ENCODE peak calls at places on chromosome 12, in nine cellular contexts. M, S, B, R, O, C, A, Y and J are unnamed samples.

GRCh38 chr12:59111873-59112272 is 191.6 kb upstream of the LRIG3 start:
- DNase-seq in B (peak), R (no peak), S (no peak), C (no peak), Y (no peak), O (no peak), M (no peak), A (no peak), J (no peak)

GRCh38 chr12:104458645-104459555 is 2.2 kb downstream of the CHST11 start:
- DNase-seq in M (peak), S (peak), B (peak), A (peak), O (no peak), R (peak), C (peak), Y (no peak), J (no peak)

GRCh38 chr12:27554421-27555186 is 30.6 kb downstream of the PPFIBP1 start:
- DNase-seq in R (no peak), C (no peak), O (no peak), Y (no peak), M (no peak), B (peak), S (no peak), A (no peak), J (no peak)

GRCh38 chr12:8603858-8604257 is 8.8 kb downstream of the AICDA start:
- DNase-seq in O (no peak), A (no peak), C (no peak), S (no peak), R (no peak), Y (no peak), M (no peak), B (no peak), J (no peak)

GRCh38 chr12:1918081-1918874 is at the start of gene CACNA2D4:
- DNase-seq in M (no peak), B (peak), A (peak), Y (no peak), R (peak), S (no peak), O (no peak), C (no peak), J (no peak)

GRCh38 chr12:90963946-90964345 is 9.0 kb upstream of the CCER1 start:
- DNase-seq in M (peak), Y (no peak), A (no peak), B (no peak), R (no peak), O (no peak), S (no peak), C (no peak), J (no peak)

GRCh38 chr12:126930234-126930633 is 1336.7 kb upstream of the TMEM132C start:
- DNase-seq in R (no peak), S (no peak), B (no peak), Y (no peak), M (no peak), C (no peak), O (no peak), A (no peak), J (no peak)

GRCh38 chr12:65100140-65100539 is 21.0 kb downstream of the WIF1 start:
- DNase-seq in R (no peak), O (no peak), S (no peak), B (no peak), A (peak), C (no peak), Y (no peak), M (no peak), J (no peak)

GRCh38 chr12:63124778-63125177 is 26.2 kb downstream of the AVPR1A start:
- DNase-seq in C (no peak), O (no peak), S (no peak), A (no peak), M (no peak), Y (no peak), B (no peak), R (no peak), J (no peak)

GRCh38 chr12:46391630-46392029 is 19.1 kb upstream of the SLC38A2 start:
- DNase-seq in M (no peak), B (no peak), A (no peak), Y (no peak), O (no peak), S (no peak), C (no peak), R (no peak), J (no peak)

GRCh38 chr12:64566882-64567517 is 43.3 kb upstream of the RASSF3 start:
- DNase-seq in Y (no peak), A (peak), O (no peak), M (no peak), R (no peak), B (no peak), C (no peak), S (no peak), J (no peak)

GRCh38 chr12:131428086-131428685 is 282.7 kb upstream of the SFSWAP start:
- DNase-seq in O (no peak), B (no peak), C (peak), R (no peak), M (no peak), S (no peak), Y (no peak), A (no peak), J (peak)

GRCh38 chr12:94997061-94997460 is 6.4 kb downstream of the NDUFA12 start:
- DNase-seq in R (no peak), A (no peak), Y (no peak), C (no peak), S (no peak), O (no peak), B (no peak), M (no peak), J (no peak)

GRCh38 chr12:68221497-68221896 is 4.1 kb downstream of the IL26 start:
- DNase-seq in M (no peak), R (no peak), B (no peak), S (no peak), Y (no peak), C (no peak), O (no peak), A (no peak), J (no peak)

GRCh38 chr12:74889563-74890236 is 319.9 kb downstream of the KCNC2 start:
- DNase-seq in R (no peak), M (no peak), Y (no peak), B (peak), A (no peak), S (no peak), O (no peak), C (no peak), J (no peak)

GRCh38 chr12:13588574-13588973 is 392.0 kb downstream of the EMP1 start:
- DNase-seq in B (no peak), O (no peak), C (no peak), M (no peak), S (no peak), Y (no peak), R (no peak), A (no peak), J (no peak)

GRCh38 chr12:62679569-62679968 is 212.9 kb downstream of the MON2 start:
- DNase-seq in Y (no peak), B (no peak), A (no peak), C (no peak), R (no peak), S (no peak), O (no peak), M (no peak), J (no peak)

GRCh38 chr12:45415393-45415817 is 199.5 kb downstream of the ANO6 start:
- DNase-seq in Y (no peak), A (no peak), R (peak), B (peak), O (peak), C (no peak), S (no peak), M (no peak), J (peak)

GRCh38 chr12:60494249-60494648 is 898.4 kb downstream of the SLC16A7 start:
- DNase-seq in A (peak), R (no peak), O (no peak), M (peak), Y (no peak), B (peak), S (peak), C (no peak), J (no peak)

GRCh38 chr12:108582981-108583770 is 14.7 kb downstream of the TMEM119 start:
- DNase-seq in O (no peak), R (no peak), M (no peak), S (no peak), B (no peak), C (peak), A (no peak), Y (no peak), J (no peak)

GRCh38 chr12:49843871-49844437 is 1.0 kb upstream of the BCDIN3D start:
- DNase-seq in C (no peak), S (no peak), Y (no peak), B (no peak), M (no peak), O (no peak), A (no peak), R (no peak), J (no peak)

GRCh38 chr12:75872762-75873161 is 158.8 kb downstream of the PHLDA1 start:
- DNase-seq in C (no peak), A (no peak), B (peak), Y (no peak), O (no peak), M (no peak), S (no peak), R (no peak), J (no peak)

GRCh38 chr12:94834036-94834625 is 169.4 kb downstream of the NDUFA12 start:
- DNase-seq in O (no peak), M (no peak), B (no peak), A (no peak), R (no peak), Y (no peak), C (no peak), S (no peak), J (no peak)

GRCh38 chr12:49865109-49865781 is 22.3 kb upstream of the BCDIN3D start:
- DNase-seq in S (no peak), C (no peak), R (no peak), O (no peak), A (no peak), M (no peak), Y (no peak), B (no peak), J (no peak)

GRCh38 chr12:69933115-69933552 is 108.1 kb downstream of the MYRFL start:
- DNase-seq in S (no peak), Y (no peak), R (no peak), M (peak), C (no peak), A (peak), B (no peak), O (no peak), J (no peak)

GRCh38 chr12:57592551-57593165 is 1.7 kb downstream of the PIP4K2C start:
- DNase-seq in S (no peak), B (no peak), Y (no peak), C (no peak), R (no peak), O (no peak), A (no peak), M (no peak), J (no peak)

GRCh38 chr12:42422785-42423184 is 96.8 kb downstream of the PPHLN1 start:
- DNase-seq in R (no peak), C (no peak), O (no peak), S (no peak), M (no peak), Y (no peak), B (no peak), A (no peak), J (no peak)

GRCh38 chr12:75715323-75715644 is 203.9 kb upstream of the KRR1 start:
- DNase-seq in Y (no peak), A (no peak), O (no peak), C (no peak), S (no peak), R (no peak), B (no peak), M (no peak), J (no peak)

GRCh38 chr12:30811966-30812365 is 57.2 kb upstream of the CAPRIN2 start:
- DNase-seq in B (no peak), A (no peak), S (no peak), C (no peak), Y (no peak), O (no peak), R (no peak), M (no peak), J (no peak)

GRCh38 chr12:117053050-117053400 is 46.2 kb downstream of the TESC start:
- DNase-seq in A (no peak), M (no peak), B (no peak), Y (no peak), S (no peak), R (no peak), C (no peak), O (no peak), J (no peak)

GRCh38 chr12:6827982-6828670 is at the start of gene P3H3:
- DNase-seq in R (no peak), A (peak), C (no peak), O (no peak), M (peak), Y (no peak), B (peak), S (no peak), J (no peak)

GRCh38 chr12:98532687-98533304 is 17.4 kb downstream of the TMPO start:
- DNase-seq in O (no peak), Y (no peak), M (peak), S (peak), C (no peak), A (peak), B (peak), R (no peak), J (no peak)

GRCh38 chr12:72075401-72075800 is 136.8 kb downstream of the TPH2 start:
- DNase-seq in O (no peak), M (no peak), S (no peak), B (no peak), C (no peak), Y (no peak), R (no peak), A (no peak), J (no peak)

GRCh38 chr12:132921685-132922084 is 34.3 kb upstream of the CHFR start:
- DNase-seq in Y (no peak), O (no peak), A (no peak), R (no peak), S (no peak), C (no peak), M (no peak), B (no peak), J (no peak)
- H3K4me3 ChIP-seq in Y (no peak), O (peak), A (no peak), R (no peak), S (no peak), C (no peak), M (no peak), B (no peak), J (no peak)

GRCh38 chr12:111271674-111272418 is 97.0 kb downstream of the PHETA1 start:
- DNase-seq in Y (no peak), C (no peak), S (no peak), A (no peak), M (no peak), O (no peak), B (no peak), R (no peak), J (no peak)

GRCh38 chr12:111277570-111277969 is 91.3 kb downstream of the PHETA1 start:
- DNase-seq in Y (no peak), S (no peak), B (no peak), R (no peak), M (no peak), A (no peak), C (no peak), O (no peak), J (no peak)

GRCh38 chr12:111276189-111276588 is 92.7 kb downstream of the PHETA1 start:
- DNase-seq in O (no peak), C (no peak), A (no peak), M (no peak), B (no peak), R (no peak), Y (no peak), S (no peak), J (no peak)

GRCh38 chr12:111275308-111275707 is 93.6 kb downstream of the PHETA1 start:
- DNase-seq in A (no peak), O (no peak), R (no peak), Y (no peak), M (no peak), B (no peak), S (no peak), C (no peak), J (no peak)

GRCh38 chr12:111274820-111275219 is 94.1 kb downstream of the PHETA1 start:
- DNase-seq in S (no peak), A (peak), R (no peak), Y (no peak), B (no peak), O (no peak), C (no peak), M (no peak), J (no peak)
- TF ChIP-seq CTCF in S (peak), A (peak), R (no peak), Y (no peak), B (peak), O (no peak), C (peak), M (peak), J (peak)

GRCh38 chr12:110039085-110039807 is 9.1 kb downstream of the C12orf76 start:
- DNase-seq in R (peak), O (no peak), B (peak), A (no peak), M (no peak), Y (peak), C (no peak), S (no peak), J (no peak)
- H3K4me3 ChIP-seq in R (no peak), O (no peak), B (no peak), A (no peak), M (no peak), Y (no peak), C (no peak), S (no peak), J (no peak)

GRCh38 chr12:123085046-123085445 is 65.8 kb downstream of the PITPNM2 start:
- DNase-seq in Y (no peak), B (no peak), M (no peak), C (no peak), S (no peak), R (no peak), A (no peak), O (no peak), J (no peak)

GRCh38 chr12:123083661-123084571 is 67.0 kb downstream of the PITPNM2 start:
- DNase-seq in C (no peak), B (no peak), S (no peak), Y (no peak), A (no peak), M (peak), O (no peak), R (no peak), J (no peak)

GRCh38 chr12:123089631-123090353 is 61.1 kb downstream of the PITPNM2 start:
- DNase-seq in Y (no peak), R (no peak), C (no peak), O (no peak), S (no peak), A (no peak), B (peak), M (no peak), J (peak)

GRCh38 chr12:123089125-123089524 is 61.8 kb downstream of the PITPNM2 start:
- DNase-seq in S (no peak), A (no peak), M (no peak), O (no peak), C (no peak), R (no peak), B (no peak), Y (no peak), J (no peak)

GRCh38 chr12:123085730-123086487 is 65.0 kb downstream of the PITPNM2 start:
- DNase-seq in S (no peak), A (no peak), M (no peak), B (no peak), C (no peak), Y (no peak), R (peak), O (peak), J (peak)
- TF ChIP-seq CTCF in S (no peak), A (no peak), M (no peak), B (no peak), C (no peak), Y (no peak), R (peak), O (peak), J (no peak)

GRCh38 chr12:89354630-89354931 is 2.3 kb upstream of the DUSP6 start:
- DNase-seq in Y (no peak), R (no peak), O (no peak), A (no peak), C (no peak), B (no peak), M (peak), S (peak), J (no peak)

GRCh38 chr12:89353823-89354629 is 1.7 kb upstream of the DUSP6 start:
- DNase-seq in R (peak), M (peak), C (peak), A (peak), Y (peak), B (peak), S (peak), O (no peak), J (peak)

GRCh38 chr12:89352492-89353187 is at the start of gene DUSP6:
- DNase-seq in O (peak), C (peak), Y (peak), B (peak), R (peak), A (peak), M (peak), S (peak), J (peak)

GRCh38 chr12:89352242-89352491 is 134 bp downstream of the DUSP6 start:
- DNase-seq in O (no peak), R (no peak), B (no peak), M (no peak), C (no peak), A (no peak), S (no peak), Y (no peak), J (no peak)

DNA sequence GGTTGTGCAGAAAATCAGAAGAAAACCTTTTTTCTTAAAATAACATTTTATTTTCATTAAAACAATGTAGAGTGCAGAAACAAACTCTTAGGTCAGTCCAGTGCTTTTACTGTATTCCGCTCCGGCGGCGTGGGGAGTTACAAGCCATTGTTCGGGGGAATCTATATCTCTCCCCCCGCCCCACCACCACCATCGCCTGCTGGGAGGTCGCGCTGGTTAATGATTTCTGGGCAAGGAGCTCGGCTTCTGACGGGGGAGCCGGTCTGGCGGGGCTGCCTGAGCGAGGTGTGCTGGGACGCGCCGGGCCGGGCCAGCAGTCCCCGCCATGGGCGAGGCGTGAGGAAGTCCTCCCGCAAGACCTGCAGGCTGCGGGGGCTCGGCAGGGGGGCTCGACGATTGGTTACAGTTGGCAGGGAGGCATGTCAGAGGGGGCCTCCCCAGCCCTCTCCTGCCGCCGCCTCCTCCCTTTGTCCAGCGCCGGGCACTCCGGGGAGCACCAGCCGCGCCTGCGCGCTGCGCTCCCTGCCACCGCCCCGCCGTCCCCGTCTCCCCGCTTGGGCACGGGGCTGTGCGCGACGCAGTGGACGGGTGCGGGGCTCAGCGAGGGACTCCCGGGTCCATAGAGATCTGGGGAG is 1.0 kb upstream of the DUSP6 start:
- DNase-seq in S (peak), R (peak), B (peak), O (peak), C (peak), Y (peak), A (peak), M (peak), J (peak)
- H3K4me3 ChIP-seq in S (peak), R (peak), B (peak), O (peak), C (peak), Y (peak), A (peak), M (peak), J (peak)

DNA sequence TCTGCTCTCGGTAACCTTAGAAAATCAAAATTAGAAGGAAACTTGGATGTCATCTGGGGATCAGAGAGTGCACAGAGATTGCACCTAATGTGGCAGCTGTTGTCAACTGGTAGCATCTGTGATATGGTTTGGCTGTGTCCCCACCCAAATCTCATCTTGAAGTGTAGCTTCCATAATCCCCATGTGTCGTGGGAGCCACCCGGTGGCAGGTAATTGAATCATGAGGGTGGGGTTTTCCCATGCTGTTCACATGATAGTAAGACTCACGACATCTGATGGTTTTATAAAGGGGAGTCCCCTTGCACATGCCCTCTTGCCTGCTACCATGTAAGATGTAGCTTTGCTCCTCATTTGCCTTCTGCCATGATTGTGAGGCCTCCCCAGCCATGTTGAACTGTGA is 127.7 kb upstream of the SRRM4 start:
- DNase-seq in M (peak), O (no peak), R (no peak), A (peak), S (no peak), C (no peak), Y (no peak), B (peak), J (no peak)
- TF ChIP-seq CTCF in M (no peak), O (no peak), R (no peak), A (peak), S (no peak), C (peak), Y (no peak), B (no peak), J (peak)

GRCh38 chr12:124422570-124423523 is 128.0 kb downstream of the RFLNA start:
- DNase-seq in R (peak), Y (no peak), C (peak), S (no peak), A (no peak), O (peak), M (no peak), B (peak), J (peak)
- H3K4me3 ChIP-seq in R (peak), Y (no peak), C (peak), S (no peak), A (no peak), O (peak), M (no peak), B (no peak), J (peak)